ENCODE peak calls at places on chromosomes 7 and 10, in six cellular contexts. W is stimulated activated CD8-positive, alpha-beta memory T cell treated with anti-CD3 and anti-CD28 coated beads, Interleukin-4, amount 100 ng/mL, for 1 hour; L is GM18507; Q is fibroblast of lung; N is astrocyte of the spinal cord; F is Calu3. I is an unnamed sample.

GRCh38 chr10:93334901-93335312 is 147.2 kb downstream of the MYOF start:
- DNase-seq in W (no peak), L (no peak), Q (peak; percentile 72), N (peak; percentile 53), F (peak; percentile 26), I (no peak)

GRCh38 chr7:5557920-5558401 is 134.3 kb upstream of the TNRC18 start:
- DNase-seq in W (no peak), L (no peak), Q (no peak), N (no peak), F (peak; percentile 66), I (peak; percentile 77)

GRCh38 chr7:17651926-17652385 is 288.3 kb downstream of the SNX13 start:
- DNase-seq in W (no peak), L (no peak), Q (peak; percentile 92), N (peak; percentile 88), F (no peak), I (no peak)

GRCh38 chr10:16904619-16905018 is 87.4 kb upstream of the RSU1 start:
- DNase-seq in W (no peak), L (no peak), Q (peak; percentile 94), N (peak; percentile 86), F (no peak), I (no peak)

GRCh38 chr10:91146146-91146545 is 74.3 kb upstream of the PCGF5 start:
- DNase-seq in W (no peak), L (no peak), Q (no peak), N (no peak), F (no peak), I (no peak)

GRCh38 chr10:24897326-24897926 is 55.0 kb downstream of the PRTFDC1 start:
- DNase-seq in W (no peak), L (no peak), Q (peak; percentile 82), N (peak; percentile 48), F (no peak), I (no peak)

GRCh38 chr7:10412426-10413019 is 561.1 kb upstream of the PHF14 start:
- DNase-seq in W (no peak), L (no peak), Q (peak; percentile 12), N (peak; percentile 38), F (peak; percentile 49), I (peak; percentile 21)

GRCh38 chr10:124576526-124577420 is 115.2 kb downstream of the LHPP start:
- DNase-seq in W (no peak), L (no peak), Q (no peak), N (no peak), F (no peak), I (no peak)

GRCh38 chr7:129610709-129611245 is 743 bp upstream of the NRF1 start:
- DNase-seq in W (no peak), L (no peak), Q (no peak), N (no peak), F (no peak), I (no peak)

GRCh38 chr10:122949296-122949695 is 4.7 kb downstream of the C10orf88 start:
- DNase-seq in W (no peak), L (no peak), Q (no peak), N (no peak), F (no peak), I (no peak)

GRCh38 chr7:105257338-105257737 is 131.4 kb downstream of the SRPK2 start:
- DNase-seq in W (no peak), L (no peak), Q (peak; percentile 11), N (no peak), F (no peak), I (no peak)

GRCh38 chr7:72230281-72230680 is 181.9 kb downstream of the CALN1 start:
- DNase-seq in W (no peak), L (no peak), Q (no peak), N (no peak), F (no peak), I (no peak)

I was measured in GM13976.